ENCODE peak calls at places on chromosomes 5 and 9, in eight cellular contexts. Y is progenitor cell of endocrine pancreas, F is NCI-H1092, T is T-cell, U is posterior cingulate gyrus, C is WERI-Rb-1, K is IMR-90, X is NCI-H82. O is an unnamed sample.

GRCh38 chr9:92726971-92727715 is 37.5 kb downstream of the BICD2 start:
- DNase-seq in Y (no peak), F (peak), T (no peak), U (no peak), C (peak), K (peak), X (peak), O (no peak)

GRCh38 chr5:59174248-59174844 is 591.5 kb downstream of the RAB3C start:
- DNase-seq in Y (no peak), F (no peak), T (peak), U (no peak), C (peak), K (peak), X (peak), O (peak)

GRCh38 chr9:4690144-4690543 is 10.8 kb downstream of the CDC37L1 start:
- DNase-seq in Y (no peak), F (no peak), T (no peak), U (no peak), C (no peak), K (no peak), X (no peak), O (no peak)

GRCh38 chr5:131634666-131634995 is 398 bp downstream of the RAPGEF6 start:
- DNase-seq in Y (peak), F (peak), T (peak), U (no peak), C (peak), K (peak), X (peak), O (peak)

GRCh38 chr5:94640176-94640575 is 21.7 kb downstream of the SLF1 start:
- DNase-seq in Y (no peak), F (no peak), T (no peak), U (no peak), C (no peak), K (no peak), X (no peak), O (no peak)

GRCh38 chr5:129460121-129460950 is at the start of gene ADAMTS19:
- DNase-seq in Y (no peak), F (no peak), T (no peak), U (peak), C (peak), K (peak), X (peak), O (no peak)

GRCh38 chr5:171310816-171311697 is 2.0 kb downstream of the TLX3 start:
- DNase-seq in Y (no peak), F (no peak), T (no peak), U (no peak), C (peak), K (peak), X (peak), O (no peak)

GRCh38 chr5:7869474-7870136 is 657 bp downstream of the MTRR start:
- DNase-seq in Y (no peak), F (no peak), T (peak), U (no peak), C (no peak), K (no peak), X (peak), O (no peak)

GRCh38 chr9:70910598-70910997 is 210.8 kb downstream of the TRPM3 start:
- DNase-seq in Y (no peak), F (no peak), T (no peak), U (no peak), C (no peak), K (no peak), X (no peak), O (no peak)

GRCh38 chr5:139383993-139384590 is 995 bp upstream of the SLC23A1 start:
- DNase-seq in Y (no peak), F (no peak), T (no peak), U (no peak), C (no peak), K (no peak), X (no peak), O (no peak)

GRCh38 chr5:66344544-66344943 is 200.4 kb downstream of the SREK1 start:
- DNase-seq in Y (no peak), F (no peak), T (no peak), U (no peak), C (no peak), K (no peak), X (no peak), O (no peak)

O was measured in CD8-positive, alpha-beta T cell.